ENCODE peak calls at places on chromosomes 2 and 18, in six cellular contexts. M is adrenal gland, H is NB4, K is sigmoid colon, Y is uterus, O is Peyer's patch. L is an unnamed sample.
A peak's percentile ranks its signal among the peaks of the same experiment; 100 is the strongest.

GRCh38 chr2:57882895-57883515 is 163.6 kb upstream of the VRK2 start:
- DNase-seq in M (no peak), H (no peak), K (no peak), Y (no peak), O (no peak), L (no peak)

GRCh38 chr2:75565523-75566449 is 5.0 kb upstream of the EVA1A start:
- DNase-seq in M (no peak), H (no peak), K (no peak), Y (no peak), O (no peak), L (no peak)

GRCh38 chr2:179422037-179422643 is 157.5 kb upstream of the SESTD1 start:
- DNase-seq in M (peak; percentile 75), H (peak; percentile 71), K (peak; percentile 82), Y (peak; percentile 66), O (peak; percentile 66), L (peak; percentile 68)

GRCh38 chr18:31156831-31157763 is 5.6 kb downstream of the DSC1 start:
- DNase-seq in M (no peak), H (no peak), K (no peak), Y (no peak), O (no peak), L (peak; percentile 39)

GRCh38 chr2:118223487-118224136 is 135.3 kb downstream of the INSIG2 start:
- DNase-seq in M (no peak), H (no peak), K (no peak), Y (no peak), O (no peak), L (no peak)

GRCh38 chr2:40746150-40746549 is 294.3 kb upstream of the SLC8A1 start:
- DNase-seq in M (no peak), H (peak; percentile 17), K (no peak), Y (no peak), O (no peak), L (no peak)

GRCh38 chr18:56235773-56236115 is 402.6 kb downstream of the TXNL1 start:
- DNase-seq in M (no peak), H (no peak), K (no peak), Y (no peak), O (no peak), L (no peak)

GRCh38 chr18:39415471-39415870 is 1849.9 kb upstream of the CELF4 start:
- DNase-seq in M (no peak), H (no peak), K (no peak), Y (no peak), O (no peak), L (no peak)

GRCh38 chr18:24014986-24015896 is 687 bp downstream of the TTC39C start:
- DNase-seq in M (peak; percentile 63), H (peak; percentile 76), K (peak; percentile 74), Y (peak; percentile 59), O (peak; percentile 65), L (peak; percentile 41)
- TF ChIP-seq CTCF in M (no peak), H (no peak), K (no peak), Y (no peak), O (no peak), L (no peak)

GRCh38 chr2:128262315-128263253 is 56.1 kb downstream of the HS6ST1 start:
- DNase-seq in M (no peak), H (no peak), K (no peak), Y (no peak), O (no peak), L (no peak)
- H3K4me3 ChIP-seq in M (no peak overlapping the region), H (no peak overlapping the region), K (no peak overlapping the region), Y (no peak overlapping the region), O (no peak overlapping the region), L (no peak overlapping the region)

GRCh38 chr2:152925540-152926448 is 207.4 kb downstream of the ARL6IP6 start:
- DNase-seq in M (peak; percentile 66), H (peak; percentile 78), K (peak; percentile 84), Y (peak; percentile 62), O (peak; percentile 69), L (peak; percentile 45)

GRCh38 chr2:152920846-152921245 is 202.4 kb downstream of the ARL6IP6 start:
- DNase-seq in M (no peak), H (no peak), K (peak; percentile 66), Y (no peak), O (no peak), L (no peak)

GRCh38 chr2:152929628-152930027 is 211.2 kb downstream of the ARL6IP6 start:
- DNase-seq in M (no peak), H (no peak), K (no peak), Y (no peak), O (no peak), L (no peak)

GRCh38 chr2:152924219-152924618 is 205.8 kb downstream of the ARL6IP6 start:
- DNase-seq in M (no peak), H (no peak), K (no peak), Y (no peak), O (no peak), L (no peak)

DNA sequence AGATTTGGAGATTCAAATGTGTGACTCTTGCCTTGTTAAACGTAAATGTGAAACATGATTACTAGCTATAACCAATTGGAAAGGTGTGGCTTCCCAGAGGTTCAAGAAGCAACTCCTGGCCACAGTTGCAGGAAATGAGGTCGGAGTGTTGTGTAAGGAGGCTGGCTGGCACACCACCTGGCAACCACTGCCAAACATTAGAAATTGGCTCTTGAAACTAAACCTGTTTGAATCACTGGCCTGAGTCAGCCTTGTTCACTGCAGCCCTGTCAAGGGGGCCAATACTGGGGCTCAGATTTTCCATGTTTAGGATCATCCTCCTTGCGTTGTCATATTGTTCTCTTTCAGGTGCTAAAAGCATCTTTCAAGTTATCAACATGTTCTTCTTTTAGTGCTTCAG is 206.3 kb downstream of the ARL6IP6 start:
- DNase-seq in M (peak; percentile 65), H (no peak), K (peak; percentile 79), Y (no peak), O (no peak), L (no peak)
- TF ChIP-seq POLR2A in M (no peak), H (no peak), K (no peak), Y (no peak), O (no peak), L (no peak)

DNA sequence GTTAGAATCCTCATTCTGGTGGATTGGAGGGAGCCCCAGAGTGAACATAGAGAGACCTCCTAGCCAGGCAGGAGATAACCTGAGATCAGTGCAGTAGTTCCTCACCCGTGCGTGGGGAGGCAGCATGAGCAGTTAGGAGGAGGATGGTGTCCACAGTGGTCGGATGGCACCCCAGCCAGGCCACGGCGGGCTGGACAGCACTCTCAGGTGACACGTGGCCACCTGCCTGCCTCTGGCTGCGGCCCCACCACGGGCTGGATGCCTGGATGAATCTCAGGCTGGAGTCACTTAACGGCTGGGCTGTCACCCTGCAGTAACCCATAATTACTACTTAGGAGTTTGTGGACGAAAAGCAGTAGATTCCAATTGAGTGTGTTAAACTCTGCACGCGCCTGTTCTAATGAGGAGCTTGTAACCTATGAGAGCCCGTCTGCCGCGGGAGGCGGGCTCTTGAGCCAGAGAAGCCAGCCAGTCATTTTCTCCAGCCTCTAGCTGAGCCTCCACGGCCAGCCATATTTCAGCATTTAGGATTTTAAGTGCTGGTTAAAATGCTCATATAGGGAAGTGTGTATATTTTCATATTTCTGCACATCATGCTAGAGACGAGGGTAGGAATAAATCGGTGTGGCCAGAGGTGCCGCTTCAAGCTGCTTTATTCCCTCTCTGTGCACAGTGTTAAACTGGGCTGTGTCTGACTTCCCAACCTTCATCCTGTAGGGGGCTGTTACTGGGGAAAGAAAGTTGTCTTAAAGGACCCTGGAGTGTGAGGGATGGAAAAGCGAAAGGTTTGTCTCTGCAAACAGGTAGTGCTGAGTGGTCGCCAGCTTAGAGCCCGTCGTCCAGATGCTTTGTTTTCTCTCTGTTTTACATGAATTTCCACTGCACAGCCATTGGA is 144.0 kb downstream of the GLI2 start:
- DNase-seq in M (no peak), H (no peak), K (no peak), Y (peak; percentile 41), O (no peak), L (no peak)
- TF ChIP-seq CTCF in M (no peak), H (no peak), K (no peak), Y (no peak), O (no peak), L (no peak)

GRCh38 chr2:144595279-144595678 is 75.4 kb upstream of the ZEB2 start:
- DNase-seq in M (no peak), H (peak; percentile 35), K (no peak), Y (no peak), O (no peak), L (no peak)

GRCh38 chr2:144592500-144593256 is 72.8 kb upstream of the ZEB2 start:
- DNase-seq in M (no peak), H (no peak), K (no peak), Y (no peak), O (no peak), L (no peak)

GRCh38 chr2:144596074-144596871 is 76.4 kb upstream of the ZEB2 start:
- DNase-seq in M (no peak), H (peak; percentile 71), K (no peak), Y (no peak), O (no peak), L (no peak)

GRCh38 chr2:144597894-144598593 is 78.1 kb upstream of the ZEB2 start:
- DNase-seq in M (no peak), H (no peak), K (no peak), Y (no peak), O (no peak), L (no peak)

DNA sequence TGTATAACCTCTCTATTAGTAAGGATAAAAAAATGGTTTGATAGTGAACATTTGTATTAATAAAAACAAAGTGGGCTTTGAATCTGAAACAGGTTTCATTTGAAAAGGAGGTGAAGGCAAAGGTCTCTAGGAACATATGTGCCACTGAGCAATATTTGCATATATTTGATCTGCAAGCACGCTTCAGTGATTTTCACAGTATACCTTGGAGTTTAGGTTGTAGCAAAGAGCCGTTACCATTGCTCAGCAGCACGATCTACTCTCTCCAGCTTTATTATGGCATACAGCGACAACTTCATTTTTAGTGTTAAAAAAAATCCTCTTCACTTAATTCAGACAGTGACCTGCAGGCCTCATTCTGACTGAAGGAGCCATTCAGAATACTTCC is 75.8 kb upstream of the ZEB2 start:
- DNase-seq in M (no peak), H (no peak), K (no peak), Y (no peak), O (no peak), L (no peak)
- H3K4me3 ChIP-seq in M (no peak overlapping the region), H (no peak overlapping the region), K (no peak overlapping the region), Y (no peak overlapping the region), O (no peak overlapping the region), L (no peak overlapping the region)

GRCh38 chr2:219247678-219248642 is 2.7 kb downstream of the STK16 start:
- DNase-seq in M (no peak), H (peak; percentile 76), K (no peak), Y (no peak), O (no peak), L (no peak)

GRCh38 chr2:219248845-219249202 is 3.5 kb downstream of the STK16 start:
- DNase-seq in M (no peak), H (no peak), K (no peak), Y (no peak), O (no peak), L (no peak)

GRCh38 chr2:219250044-219250781 is 2.8 kb upstream of the TUBA4B start:
- DNase-seq in M (no peak), H (peak; percentile 73), K (no peak), Y (no peak), O (no peak), L (no peak)

GRCh38 chr2:219251656-219252055 is 1.4 kb upstream of the TUBA4B start:
- DNase-seq in M (no peak), H (peak; percentile 84), K (no peak), Y (no peak), O (no peak), L (no peak)

GRCh38 chr2:219249203-219249980 is 3.7 kb upstream of the TUBA4B start:
- DNase-seq in M (peak; percentile 73), H (peak; percentile 94), K (peak; percentile 91), Y (peak; percentile 67), O (peak; percentile 80), L (peak; percentile 84)
- TF ChIP-seq POLR2A in M (peak; percentile 23), H (peak; percentile 29), K (no peak), Y (peak; percentile 13), O (peak; percentile 20), L (no peak)

GRCh38 chr2:56671973-56672569 is 488.3 kb downstream of the CCDC85A start:
- DNase-seq in M (no peak), H (peak; percentile 19), K (no peak), Y (no peak), O (no peak), L (no peak)
- TF ChIP-seq CTCF in M (no peak), H (peak; percentile 18), K (no peak), Y (no peak), O (no peak), L (no peak)